ENCODE peak calls at places on chromosomes 1 and 21, in four cellular contexts. H is nucleus accumbens, K is AG20443, C is M059J. V is an unnamed sample.

GRCh38 chr1:46948629-46949282 is 7.5 kb upstream of the CYP4A11 start:
- DNase-seq in C (peak), K (no peak), H (no peak), V (no peak)

GRCh38 chr1:248813546-248813945 is 12.2 kb downstream of the SH3BP5L start:
- DNase-seq in H (no peak), K (no peak), C (no peak), V (no peak)

GRCh38 chr1:89112871-89113613 is 12.9 kb downstream of the GBP2 start:
- DNase-seq in K (no peak), H (no peak), C (no peak), V (no peak)

GRCh38 chr1:12604114-12604874 is 13.7 kb downstream of the DHRS3 start:
- DNase-seq in K (peak), H (no peak), C (peak), V (no peak)

GRCh38 chr1:84632975-84633427 is 57.3 kb downstream of the SSX2IP start:
- DNase-seq in H (no peak), C (peak), K (peak), V (no peak)

GRCh38 chr1:9984253-9984652 is 12.8 kb upstream of the RBP7 start:
- DNase-seq in C (no peak), H (no peak), K (no peak), V (no peak)

GRCh38 chr21:19899645-19900044 is 1098.6 kb upstream of the NCAM2 start:
- DNase-seq in C (no peak), K (no peak), H (no peak), V (no peak)

GRCh38 chr1:3014443-3015268 is 6.6 kb upstream of the ACTRT2 start:
- DNase-seq in K (no peak), H (no peak), C (no peak), V (no peak)

GRCh38 chr1:58979677-58980076 is 195.8 kb upstream of the JUN start:
- DNase-seq in H (no peak), C (no peak), K (no peak), V (no peak)

GRCh38 chr21:34962586-34963222 is 86.4 kb downstream of the RUNX1 start:
- DNase-seq in H (no peak), K (no peak), C (no peak), V (no peak)

GRCh38 chr1:221712776-221713431 is 29.0 kb downstream of the DUSP10 start:
- DNase-seq in H (no peak), C (no peak), K (no peak), V (peak)

GRCh38 chr1:205226868-205227583 is 720 bp upstream of the TMCC2 start:
- DNase-seq in H (no peak), C (peak), K (peak), V (no peak)

GRCh38 chr1:109914587-109915240 is 4.1 kb downstream of the CSF1 start:
- DNase-seq in C (peak), H (no peak), K (peak), V (no peak)

GRCh38 chr1:53644496-53644895 is 94.5 kb downstream of the GLIS1 start:
- DNase-seq in H (no peak), K (no peak), C (no peak), V (no peak)

GRCh38 chr21:28016571-28016970 is 976.1 kb downstream of the LTN1 start:
- DNase-seq in K (no peak), C (no peak), H (no peak), V (no peak)

GRCh38 chr1:12296623-12297022 is 66.8 kb downstream of the VPS13D start:
- DNase-seq in K (peak), H (no peak), C (peak), V (no peak)

GRCh38 chr1:216601427-216601751 is 121.8 kb downstream of the ESRRG start:
- DNase-seq in C (no peak), K (no peak), H (no peak), V (no peak)

GRCh38 chr1:160428655-160429054 is 28.3 kb downstream of the VANGL2 start:
- DNase-seq in K (peak), C (peak), H (no peak), V (no peak)

GRCh38 chr1:35573198-35573775 is at the start of gene TFAP2E:
- DNase-seq in C (peak), K (peak), H (peak), V (no peak)

GRCh38 chr1:194394676-194395075 is 1208.3 kb upstream of the B3GALT2 start:
- DNase-seq in C (no peak), H (no peak), K (no peak), V (no peak)

GRCh38 chr1:168653567-168653966 is 75.4 kb downstream of the DPT start:
- DNase-seq in K (peak), H (no peak), C (peak), V (no peak)

GRCh38 chr1:155139895-155140629 is at the start of gene DPM3:
- DNase-seq in K (peak), C (peak), H (peak), V (peak)

GRCh38 chr1:63198921-63199530 is 123.3 kb upstream of the FOXD3 start:
- DNase-seq in H (no peak), C (no peak), K (no peak), V (no peak)

GRCh38 chr21:38326429-38326828 is 69.6 kb downstream of the KCNJ15 start:
- DNase-seq in H (no peak), K (no peak), C (no peak), V (no peak)

GRCh38 chr21:39602076-39602689 is 10.6 kb upstream of the B3GALT5 start:
- DNase-seq in C (no peak), H (no peak), K (no peak), V (no peak)

GRCh38 chr1:182580736-182581135 is 8.3 kb downstream of the RNASEL start:
- DNase-seq in C (no peak), H (no peak), K (no peak), V (no peak)

GRCh38 chr21:43318841-43319781 is 107.8 kb downstream of the SIK1 start:
- DNase-seq in C (peak), K (peak), H (no peak), V (no peak)

GRCh38 chr1:157724537-157725213 is 24.1 kb upstream of the FCRL3 start:
- DNase-seq in H (no peak), C (no peak), K (no peak), V (no peak)

GRCh38 chr1:52032785-52033131 is 852 bp downstream of the KTI12 start:
- DNase-seq in K (peak), H (no peak), C (peak), V (peak)